ENCODE peak calls at places on chromosomes 1 and 21, in ten cellular contexts. J is body of pancreas; E is GM23338; S is mammary epithelial cell; K is neural progenitor cell; B is right atrium auricular region; P is fibroblast of lung; U is hepatocyte; Q is Peyer's patch; G is CD8-positive, alpha-beta T cell. M is an unnamed sample.

GRCh38 chr1:162536511-162536910 is 25.0 kb upstream of the UAP1 start:
- DNase-seq in G (no peak), Q (no peak), B (no peak), E (no peak), S (peak; percentile 63), J (no peak), K (no peak), U (no peak), P (peak; percentile 85), M (no peak)

GRCh38 chr1:242691603-242691945 is 167.1 kb upstream of the PLD5 start:
- DNase-seq in P (no peak), K (peak; percentile 21), J (no peak), B (no peak), U (no peak), E (no peak), S (no peak), G (no peak), Q (no peak), M (no peak)

GRCh38 chr1:208101661-208102431 is 142.3 kb downstream of the PLXNA2 start:
- DNase-seq in B (no peak), S (no peak), G (no peak), J (peak; percentile 64), P (peak; percentile 50), E (peak; percentile 33), Q (peak; percentile 82), U (no peak), K (peak; percentile 72), M (peak; percentile 58)

GRCh38 chr1:227315500-227316346 is 2.6 kb downstream of the CDC42BPA start:
- DNase-seq in K (peak; percentile 16), U (peak; percentile 70), S (peak; percentile 56), Q (peak; percentile 79), P (peak; percentile 64), J (peak; percentile 69), E (peak; percentile 29), B (no peak), G (no peak), M (peak; percentile 24)

GRCh38 chr1:51776408-51776807 is 102.1 kb downstream of the NRDC start:
- DNase-seq in Q (no peak), E (no peak), S (no peak), B (no peak), K (no peak), G (no peak), P (no peak), J (no peak), U (no peak), M (no peak)

GRCh38 chr1:8422439-8423133 is 104.7 kb downstream of the SLC45A1 start:
- DNase-seq in Q (peak; percentile 57), U (peak; percentile 40), S (peak; percentile 25), E (peak; percentile 35), K (peak; percentile 61), G (no peak), B (no peak), P (no peak), J (peak; percentile 37), M (peak; percentile 51)

GRCh38 chr1:111222308-111223125 is 5.0 kb upstream of the CHI3L2 start:
- DNase-seq in U (peak; percentile 85), B (peak; percentile 76), Q (peak; percentile 92), S (peak; percentile 77), G (peak; percentile 68), P (peak; percentile 49), K (peak; percentile 86), J (peak; percentile 82), E (peak; percentile 89), M (peak; percentile 91)

GRCh38 chr1:227318852-227319607 is 738 bp upstream of the CDC42BPA start:
- DNase-seq in E (peak; percentile 79), P (peak; percentile 67), S (peak; percentile 61), B (peak; percentile 64), K (peak; percentile 81), G (no peak), Q (peak; percentile 54), U (peak; percentile 54), J (peak; percentile 50), M (peak; percentile 72)

GRCh38 chr1:56291374-56291841 is 288.0 kb downstream of the PLPP3 start:
- DNase-seq in G (no peak), Q (peak; percentile 44), K (peak; percentile 52), U (no peak), P (no peak), S (no peak), E (peak; percentile 56), B (no peak), J (peak; percentile 7), M (peak; percentile 14)

GRCh38 chr1:176529395-176529794 is 66.4 kb downstream of the PAPPA2 start:
- DNase-seq in P (no peak), G (no peak), S (no peak), U (no peak), B (no peak), K (no peak), E (no peak), J (no peak), Q (no peak), M (no peak)

GRCh38 chr1:20366766-20367602 is 76.3 kb downstream of the VWA5B1 start:
- DNase-seq in K (peak; percentile 84), B (no peak), Q (no peak), S (peak; percentile 48), G (no peak), E (peak; percentile 92), J (peak; percentile 58), P (peak; percentile 59), U (peak; percentile 75), M (peak; percentile 95)

GRCh38 chr1:214901718-214902117 is 180.8 kb upstream of the KCNK2 start:
- DNase-seq in G (no peak), J (no peak), B (no peak), E (no peak), P (peak; percentile 76), S (peak; percentile 78), K (no peak), U (no peak), Q (no peak), M (no peak)

GRCh38 chr1:25145775-25146381 is 86.4 kb downstream of the SYF2 start:
- DNase-seq in U (no peak), J (no peak), K (no peak), Q (no peak), S (peak; percentile 14), B (no peak), P (no peak), E (no peak), G (no peak), M (peak; percentile 20)

GRCh38 chr21:34989337-34990151 is 59.6 kb downstream of the RUNX1 start:
- DNase-seq in S (peak; percentile 49), P (peak; percentile 75), U (no peak), J (no peak), Q (no peak), E (no peak), G (no peak), K (peak; percentile 25), B (no peak), M (no peak)

GRCh38 chr1:11946647-11947046 is 12.1 kb downstream of the PLOD1 start:
- DNase-seq in B (no peak), Q (no peak), P (no peak), J (no peak), E (no peak), G (no peak), K (no peak), S (no peak), U (no peak), M (no peak)

DNA sequence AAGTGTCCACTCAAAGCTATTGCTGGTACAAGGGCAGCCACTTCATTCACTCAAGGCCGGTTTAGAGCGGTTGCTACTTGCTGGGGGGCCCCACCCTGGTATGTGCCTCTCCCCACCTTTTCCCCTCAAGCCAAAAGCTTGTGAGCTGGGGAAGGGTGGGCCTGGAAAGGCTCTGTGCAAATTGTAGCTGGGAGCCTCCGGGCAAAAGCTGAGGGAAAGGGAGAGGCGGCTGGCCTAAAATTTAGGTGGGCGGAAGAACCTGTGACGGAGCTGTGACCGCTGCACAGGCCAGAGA is 306 bp upstream of the SH3D21 start:
- DNase-seq in P (no peak), B (no peak), J (no peak), Q (no peak), G (no peak), E (no peak), S (peak; percentile 67), U (peak; percentile 54), K (no peak), M (no peak)
- H3K4me3 ChIP-seq in P (no peak overlapping the region), B (peak overlapping the region; percentile 86), J (no peak overlapping the region), Q (peak overlapping the region; percentile 81), G (peak overlapping the region; percentile 58), E (peak overlapping the region; percentile 76), S (peak overlapping the region; percentile 41), U (no peak overlapping the region), K (peak overlapping the region; percentile 80), M (peak overlapping the region; percentile 89)

DNA sequence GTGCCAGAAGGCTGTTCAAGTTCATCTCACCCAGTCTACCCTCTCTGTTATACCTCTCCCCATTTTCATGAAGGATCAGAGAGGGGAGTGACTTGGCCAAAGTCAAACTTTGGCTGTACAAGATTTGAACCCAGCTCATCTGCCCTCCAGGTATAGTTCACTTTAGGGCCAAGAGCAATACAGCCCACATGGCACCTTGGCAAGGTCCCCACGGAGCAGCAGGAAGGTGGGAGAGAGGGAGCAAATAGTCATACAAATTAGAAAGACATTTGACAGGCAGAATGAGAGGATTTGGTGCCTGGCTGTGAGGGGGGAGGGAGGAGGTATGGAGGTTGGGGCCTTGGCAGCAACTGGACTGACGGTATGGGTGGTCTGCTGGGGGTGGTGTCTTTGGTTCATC is 1.0 kb downstream of the HPCAL4 start:
- DNase-seq in B (no peak), E (no peak), K (no peak), U (no peak), G (no peak), Q (no peak), P (no peak), J (no peak), S (no peak), M (no peak)
- H3K27me3 ChIP-seq in B (no peaks in the 10 kb centered on the region), E (peaks cover 99% of the 10 kb centered on the region), K (peaks cover 100% of the 10 kb centered on the region), U (peaks cover 80% of the 10 kb centered on the region), G (no peaks in the 10 kb centered on the region), Q (no peaks in the 10 kb centered on the region), P (peaks cover 63% of the 10 kb centered on the region), J (no peaks in the 10 kb centered on the region), S (peaks cover 7% of the 10 kb centered on the region), M (peaks cover 93% of the 10 kb centered on the region)

GRCh38 chr1:63854091-63854490 is 80.3 kb downstream of the ROR1 start:
- DNase-seq in E (no peak), U (no peak), G (no peak), K (no peak), B (no peak), S (no peak), P (no peak), Q (no peak), J (no peak), M (no peak)
- H3K36me3 ChIP-seq in E (no peaks in the 10 kb centered on the region), U (no peaks in the 10 kb centered on the region), G (no peaks in the 10 kb centered on the region), K (no peaks in the 10 kb centered on the region), B (no peaks in the 10 kb centered on the region), S (no peaks in the 10 kb centered on the region), P (no peaks in the 10 kb centered on the region), Q (no peaks in the 10 kb centered on the region), J (no peaks in the 10 kb centered on the region), M (no peaks in the 10 kb centered on the region)

DNA sequence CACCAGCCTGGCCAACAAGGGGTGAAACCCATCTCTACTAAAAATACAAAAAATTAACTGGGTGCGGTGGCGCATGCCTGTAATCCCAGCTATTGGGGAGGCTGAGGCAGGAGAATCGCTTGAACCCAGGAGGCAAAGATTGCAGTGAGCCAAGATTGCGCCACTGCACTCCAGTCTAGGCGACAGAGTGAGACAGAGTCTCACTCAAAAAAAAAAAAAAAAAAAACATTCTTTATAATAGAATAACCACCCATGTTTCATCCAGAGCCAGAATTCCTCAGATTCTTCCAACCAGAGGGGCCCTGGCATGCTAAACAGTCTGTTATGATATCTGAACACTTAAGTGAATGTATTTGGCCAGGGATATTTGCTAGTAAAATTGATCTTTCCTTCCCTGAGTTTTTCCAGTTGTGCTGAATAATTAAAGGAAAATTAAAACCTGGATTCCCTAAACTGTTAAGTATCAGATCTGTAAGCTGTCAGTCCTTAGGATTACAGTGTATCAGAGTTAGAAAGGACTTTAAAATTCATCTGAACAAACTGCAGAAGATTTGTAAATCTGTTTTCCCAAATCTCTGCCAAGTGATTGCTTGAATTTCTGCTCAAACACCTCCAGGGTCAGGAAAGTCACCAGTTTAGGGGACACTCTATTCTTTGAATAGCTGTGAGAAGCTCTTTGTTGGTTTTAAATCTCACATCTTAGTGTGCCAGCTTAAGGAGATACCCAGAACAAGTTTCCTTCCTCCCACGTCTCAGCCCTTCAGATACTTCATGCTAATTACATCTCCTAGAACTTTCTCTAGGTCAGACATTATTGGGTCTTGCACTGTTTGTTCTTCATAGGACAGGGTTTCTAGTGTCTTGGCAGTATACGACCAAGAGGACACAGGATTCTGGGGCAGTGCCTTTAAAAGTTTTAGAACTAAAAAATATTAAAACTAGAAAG is 84.6 kb upstream of the BMP8A start:
- DNase-seq in J (no peak), S (no peak), G (no peak), P (peak; percentile 86), U (no peak), E (no peak), B (no peak), Q (no peak), K (peak; percentile 39), M (no peak)
- H3K4me3 ChIP-seq in J (no peak overlapping the region), S (peak overlapping the region; percentile 63), G (no peak overlapping the region), P (peak overlapping the region; percentile 9), U (no peak overlapping the region), E (peak overlapping the region; percentile 81), B (no peak overlapping the region), Q (no peak overlapping the region), K (peak overlapping the region; percentile 90), M (no peak overlapping the region)